ENCODE peak calls at places on chromosomes 7 and 10, in five cellular contexts. N is lower leg skin, O is hypothalamus, C is astrocyte of the hippocampus, G is HCT116. J is an unnamed sample.
A peak's percentile ranks its signal among the peaks of the same experiment; 100 is the strongest.

GRCh38 chr10:114278140-114278883 is 39.3 kb downstream of the VWA2 start:
- DNase-seq in N (no peak), O (no peak), C (no peak), G (no peak), J (peak; percentile 61)

GRCh38 chr7:94375167-94375566 is 19.5 kb upstream of the COL1A2 start:
- DNase-seq in N (peak; percentile 52), O (no peak), C (peak; percentile 92), G (no peak), J (peak; percentile 81)

GRCh38 chr10:47137311-47137851 is 162.6 kb upstream of the GDF10 start:
- DNase-seq in N (no peak), O (no peak), C (peak; percentile 82), G (peak; percentile 32), J (no peak)

GRCh38 chr10:50576245-50576815 is 47.4 kb downstream of the SGMS1 start:
- DNase-seq in N (no peak), O (no peak), C (peak; percentile 60), G (no peak), J (no peak)

GRCh38 chr10:43576062-43576461 is 1.6 kb upstream of the ZNF239 start:
- DNase-seq in N (no peak), O (no peak), C (no peak), G (no peak), J (no peak)

GRCh38 chr10:89351402-89352038 is 23.7 kb downstream of the IFIT3 start:
- DNase-seq in N (no peak), O (no peak), C (peak; percentile 69), G (no peak), J (no peak)

GRCh38 chr10:60974463-60975149 is 30.6 kb upstream of the RHOBTB1 start:
- DNase-seq in N (no peak), O (no peak), C (peak; percentile 17), G (no peak), J (no peak)

GRCh38 chr10:125441151-125441550 is 241.8 kb downstream of the TEX36 start:
- DNase-seq in N (no peak), O (no peak), C (no peak), G (no peak), J (no peak)

GRCh38 chr7:6168469-6168868 is 104.0 kb downstream of the CYTH3 start:
- DNase-seq in N (no peak), O (no peak), C (no peak), G (no peak), J (no peak)

GRCh38 chr10:29703276-29703675 is 68.5 kb upstream of the SVIL start:
- DNase-seq in N (no peak), O (no peak), C (peak; percentile 71), G (no peak), J (no peak)

GRCh38 chr10:74771054-74771453 is 55.3 kb upstream of the KAT6B start:
- DNase-seq in N (no peak), O (no peak), C (no peak), G (no peak), J (no peak)

GRCh38 chr10:98461500-98461842 is 14.7 kb upstream of the HPS1 start:
- DNase-seq in N (no peak), O (no peak), C (no peak), G (no peak), J (no peak)

GRCh38 chr7:37320840-37321468 is 127.7 kb downstream of the ELMO1 start:
- DNase-seq in N (no peak), O (no peak), C (peak; percentile 33), G (no peak), J (no peak)

GRCh38 chr10:100897976-100898375 is 14.8 kb upstream of the SLF2 start:
- DNase-seq in N (no peak), O (no peak), C (no peak), G (no peak), J (no peak)

GRCh38 chr10:96998329-96998888 is 166.3 kb downstream of the LCOR start:
- DNase-seq in N (no peak), O (no peak), C (peak; percentile 93), G (no peak), J (no peak)

GRCh38 chr10:89940076-89940475 is 238.7 kb downstream of the KIF20B start:
- DNase-seq in N (no peak), O (no peak), C (no peak), G (no peak), J (no peak)

J was measured in tibial artery.